ENCODE peak calls at places on chromosomes 11 and 22, in four cellular contexts. X is WTC11, Q is A549, F is endothelial cell of umbilical vein. R is an unnamed sample.

GRCh38 chr11:118629761-118630661 is 22.6 kb downstream of the PHLDB1 start:
- DNase-seq in X (no peak), Q (no peak), F (no peak), R (no peak)

GRCh38 chr22:20023214-20023613 is 2.3 kb downstream of the TANGO2 start:
- DNase-seq in X (no peak), F (no peak), Q (no peak), R (no peak)

GRCh38 chr11:61120865-61121831 is 18.9 kb downstream of the CD5 start:
- DNase-seq in F (no peak), Q (no peak), X (no peak), R (no peak)

GRCh38 chr11:120137611-120138521 is at the start of gene TRIM29:
- DNase-seq in Q (no peak), F (no peak), X (no peak), R (no peak)

GRCh38 chr11:118136826-118137225 is 15.8 kb downstream of the SCN4B start:
- DNase-seq in Q (no peak), F (no peak), X (no peak), R (no peak)

GRCh38 chr22:21020802-21021429 is 6.0 kb downstream of the P2RX6 start:
- DNase-seq in F (no peak), X (peak), Q (peak), R (peak)

GRCh38 chr11:10934293-10934850 is 76.5 kb upstream of the ZBED5 start:
- DNase-seq in F (peak), X (no peak), Q (no peak), R (peak)

GRCh38 chr22:22942511-22943329 is 55.1 kb downstream of the IGLL5 start:
- DNase-seq in F (peak), X (peak), Q (peak), R (peak)

GRCh38 chr22:41847300-41847699 is 14.4 kb downstream of the SREBF2 start:
- DNase-seq in Q (no peak), F (no peak), X (no peak), R (no peak)

GRCh38 chr11:108984021-108984420 is 319.2 kb downstream of the DDX10 start:
- DNase-seq in F (no peak), X (no peak), Q (no peak), R (no peak)

GRCh38 chr11:43589601-43590250 is 90.8 kb upstream of the HSD17B12 start:
- DNase-seq in X (no peak), Q (no peak), F (no peak), R (no peak)

GRCh38 chr22:27627444-27627833 is 174.1 kb downstream of the MN1 start:
- DNase-seq in X (no peak), F (no peak), Q (no peak), R (peak)

GRCh38 chr22:22968366-22968765 is 80.8 kb downstream of the IGLL5 start:
- DNase-seq in X (no peak), F (no peak), Q (no peak), R (no peak)

GRCh38 chr22:33210129-33210784 is 152.1 kb upstream of the SYN3 start:
- DNase-seq in F (peak), X (peak), Q (peak), R (peak)

GRCh38 chr11:66727282-66727882 is 1.6 kb downstream of the SPTBN2 start:
- DNase-seq in Q (peak), X (peak), F (peak), R (peak)

GRCh38 chr11:11329062-11329806 is 23.8 kb downstream of the CSNK2A3 start:
- DNase-seq in F (no peak), X (no peak), Q (no peak), R (no peak)

GRCh38 chr22:35568751-35569725 is 28.4 kb downstream of the RASD2 start:
- DNase-seq in X (no peak), F (no peak), Q (no peak), R (no peak)

GRCh38 chr11:119155733-119156492 is 7.1 kb downstream of the ABCG4 start:
- DNase-seq in X (peak), F (no peak), Q (peak), R (peak)

GRCh38 chr11:73623651-73624050 is 22.7 kb upstream of the PLEKHB1 start:
- DNase-seq in F (no peak), Q (no peak), X (no peak), R (no peak)

GRCh38 chr11:86214710-86215109 is 29.8 kb upstream of the EED start:
- DNase-seq in Q (no peak), X (no peak), F (no peak), R (no peak)

GRCh38 chr22:46457502-46458488 is 79.6 kb downstream of the CELSR1 start:
- DNase-seq in X (no peak), F (no peak), Q (no peak), R (no peak)

GRCh38 chr11:118281284-118281683 is 17.2 kb upstream of the MPZL2 start:
- DNase-seq in Q (no peak), X (no peak), F (no peak), R (no peak)

GRCh38 chr11:46392421-46393230 is 1.1 kb upstream of the CHRM4 start:
- DNase-seq in Q (peak), X (peak), F (peak), R (peak)

GRCh38 chr11:40405614-40406013 is 1053.8 kb downstream of the LRRC4C start:
- DNase-seq in X (no peak), F (no peak), Q (no peak), R (no peak)

GRCh38 chr11:128715691-128716153 is 21.9 kb downstream of the FLI1 start:
- DNase-seq in Q (no peak), X (no peak), F (peak), R (no peak)

GRCh38 chr11:6269994-6270393 is 10.4 kb downstream of the CCKBR start:
- DNase-seq in X (peak), Q (no peak), F (no peak), R (peak)

GRCh38 chr11:2530855-2531200 is 86.0 kb downstream of the KCNQ1 start:
- DNase-seq in Q (no peak), F (no peak), X (no peak), R (no peak)
- TF ChIP-seq JUN in Q (no peak), F (no peak), X (no peak), R (no peak)

GRCh38 chr11:59918987-59919589 is 19.1 kb upstream of the OOSP1 start:
- DNase-seq in Q (peak), F (peak), X (peak), R (peak)
- TF ChIP-seq JUN in Q (no peak), F (no peak), X (no peak), R (no peak)

GRCh38 chr11:57223601-57224000 is 13.4 kb downstream of the APLNR start:
- DNase-seq in F (no peak), X (no peak), Q (no peak), R (no peak)

GRCh38 chr11:57224126-57224525 is 12.9 kb downstream of the APLNR start:
- DNase-seq in F (no peak), Q (no peak), X (no peak), R (no peak)

GRCh38 chr11:57228600-57228999 is 8.4 kb downstream of the APLNR start:
- DNase-seq in F (no peak), Q (no peak), X (no peak), R (no peak)

GRCh38 chr11:57222239-57222638 is 14.8 kb downstream of the APLNR start:
- DNase-seq in Q (no peak), F (peak), X (no peak), R (no peak)

GRCh38 chr11:57224537-57224936 is 12.5 kb downstream of the APLNR start:
- DNase-seq in X (no peak), F (no peak), Q (peak), R (no peak)
- TF ChIP-seq JUN in X (no peak), F (peak), Q (no peak), R (no peak)

DNA sequence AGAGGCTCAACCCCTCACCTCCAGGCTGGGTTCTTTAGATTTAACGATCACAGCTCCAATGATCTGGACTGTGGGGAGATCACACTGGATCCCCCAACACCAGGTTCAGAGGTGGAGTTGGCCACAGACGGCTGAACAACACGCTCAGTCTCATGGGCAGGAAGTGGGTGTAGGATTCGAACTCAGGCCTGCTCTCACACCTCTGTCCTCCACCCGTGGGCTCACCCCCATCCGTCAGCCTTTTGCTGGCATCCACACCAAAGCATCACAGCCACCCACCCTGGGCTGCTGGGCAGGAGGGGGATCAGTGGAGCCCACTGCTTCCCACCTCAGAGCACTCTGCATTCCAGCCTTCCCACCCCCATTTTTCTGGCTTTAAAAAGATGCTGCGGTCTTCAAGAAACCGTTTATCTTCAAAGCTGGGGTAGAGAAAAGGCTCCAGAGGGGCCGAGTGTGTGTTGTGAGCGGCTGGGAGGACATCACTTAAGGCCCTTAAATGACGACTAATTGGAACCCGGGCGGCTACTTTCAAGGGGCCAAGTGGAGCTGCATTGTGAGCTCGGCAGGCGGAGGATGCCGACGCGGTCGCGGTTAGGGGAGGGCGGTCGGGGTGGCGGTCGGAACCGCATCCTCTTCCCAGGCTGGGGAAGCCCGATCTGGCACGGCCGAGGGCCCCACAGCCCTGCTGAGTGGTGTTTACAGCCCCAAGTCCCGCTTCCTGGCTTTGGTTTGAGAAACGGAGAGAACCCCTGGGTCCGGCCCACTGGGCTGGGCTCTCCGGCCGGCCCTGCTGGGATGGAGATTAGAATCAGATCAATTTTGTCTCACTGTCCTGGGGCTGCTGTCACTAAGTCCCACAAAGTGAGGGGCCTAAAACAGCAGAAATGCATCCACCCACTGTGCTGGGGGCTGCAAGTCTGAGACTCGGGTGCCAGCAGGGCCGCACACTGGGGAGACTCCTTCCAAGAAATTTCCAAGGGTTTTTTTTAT is 15.9 kb upstream of the FGF3 start:
- DNase-seq in Q (no peak), X (no peak), F (no peak), R (no peak)
- TF ChIP-seq JUN in Q (no peak), X (no peak), F (no peak), R (no peak)

GRCh38 chr22:45359627-45360026 is 49.9 kb downstream of the FAM118A start:
- DNase-seq in F (no peak), Q (no peak), X (no peak), R (no peak)

GRCh38 chr22:45357492-45357891 is 47.8 kb downstream of the FAM118A start:
- DNase-seq in X (no peak), Q (no peak), F (no peak), R (no peak)

GRCh38 chr22:45353816-45354215 is 44.1 kb downstream of the FAM118A start:
- DNase-seq in Q (no peak), X (no peak), F (no peak), R (no peak)

GRCh38 chr22:45358127-45358526 is 48.4 kb downstream of the FAM118A start:
- DNase-seq in X (no peak), Q (no peak), F (no peak), R (no peak)
- TF ChIP-seq JUN in X (no peak), Q (no peak), F (no peak), R (no peak)

R was measured in K562.